ENCODE peak calls at places on chromosomes 4 and X, in eight cellular contexts. J, H, V, G, U, R, E and B are unnamed samples.

GRCh38 chr4:1207603-1208265 is 35.4 kb upstream of the SPON2 start:
- DNase-seq in E (peak; percentile 83), U (peak; percentile 75), R (no peak), G (no peak), V (no peak), J (peak; percentile 36), H (no peak), B (peak; percentile 80)

GRCh38 chr4:19614171-19614570 is 637.5 kb upstream of the SLIT2 start:
- DNase-seq in V (no peak), H (no peak), U (no peak), J (no peak), E (no peak), R (no peak), G (no peak), B (peak; percentile 29)

GRCh38 chrX:155027509-155028066 is 944 bp downstream of the FUNDC2 start:
- DNase-seq in E (no peak), H (no peak), G (no peak), J (peak; percentile 49), V (peak; percentile 73), U (no peak), R (peak; percentile 17), B (peak; percentile 76)

GRCh38 chr4:40227284-40227683 is 30.5 kb downstream of the RHOH start:
- DNase-seq in E (no peak), H (no peak), V (no peak), U (no peak), R (no peak), J (no peak), G (peak; percentile 69), B (no peak)

GRCh38 chr4:184344899-184345572 is 127.4 kb upstream of the ENPP6 start:
- DNase-seq in V (no peak), E (no peak), J (no peak), G (no peak), R (no peak), H (no peak), U (no peak), B (no peak)

GRCh38 chrX:53093177-53093655 is 726 bp upstream of the KANTR start:
- DNase-seq in R (peak; percentile 60), E (peak; percentile 94), G (peak; percentile 77), J (peak; percentile 59), V (peak; percentile 30), U (peak; percentile 81), H (peak; percentile 61), B (peak; percentile 68)

GRCh38 chr4:123659759-123660158 is 263.2 kb downstream of the SPRY1 start:
- DNase-seq in R (no peak), E (no peak), V (peak; percentile 20), H (no peak), G (no peak), J (no peak), U (no peak), B (no peak)

GRCh38 chr4:44928062-44928380 is 201.7 kb upstream of the GNPDA2 start:
- DNase-seq in H (no peak), E (no peak), R (no peak), U (no peak), J (no peak), G (no peak), V (no peak), B (no peak)

GRCh38 chr4:101621120-101621519 is 169.4 kb upstream of the BANK1 start:
- DNase-seq in H (no peak), G (no peak), V (no peak), J (peak; percentile 14), R (no peak), E (no peak), U (no peak), B (peak; percentile 57)

GRCh38 chrX:11787564-11787963 is 29.5 kb downstream of the MSL3 start:
- DNase-seq in E (peak; percentile 80), V (no peak), J (peak; percentile 53), R (peak; percentile 19), G (peak; percentile 53), H (peak; percentile 49), U (peak; percentile 41), B (peak; percentile 26)

GRCh38 chr4:176236909-176237308 is 32.1 kb downstream of the ASB5 start:
- DNase-seq in J (no peak), H (no peak), E (no peak), U (no peak), R (no peak), G (no peak), V (no peak), B (no peak)

GRCh38 chr4:124067031-124067430 is 645.5 kb downstream of the ANKRD50 start:
- DNase-seq in V (no peak), E (no peak), R (no peak), U (no peak), J (no peak), G (no peak), H (no peak), B (no peak)

GRCh38 chr4:35939746-35940145 is 304.6 kb downstream of the ARAP2 start:
- DNase-seq in U (no peak), V (no peak), R (no peak), G (no peak), H (no peak), E (no peak), J (no peak), B (no peak)

GRCh38 chrX:267771-268261 is 13.4 kb upstream of the PLCXD1 start:
- DNase-seq in H (no peak), R (peak; percentile 13), E (peak; percentile 58), G (no peak), V (no peak), J (no peak), U (no peak), B (no peak)

GRCh38 chrX:139203681-139204575 is 326.6 kb upstream of the F9 start:
- DNase-seq in R (no peak), V (no peak), U (peak; percentile 9), G (no peak), H (no peak), E (peak; percentile 82), J (no peak), B (peak; percentile 27)

GRCh38 chr4:174686826-174687225 is 142.2 kb downstream of the GLRA3 start:
- DNase-seq in G (no peak), R (no peak), J (no peak), V (no peak), H (no peak), E (no peak), U (no peak), B (no peak)

GRCh38 chrX:46255066-46255465 is 290.2 kb downstream of the ZNF674 start:
- DNase-seq in U (no peak), J (no peak), G (no peak), H (no peak), R (no peak), V (no peak), E (no peak), B (peak; percentile 31)

GRCh38 chr4:175927121-175927520 is 115.1 kb upstream of the GPM6A start:
- DNase-seq in H (no peak), E (no peak), R (no peak), V (no peak), U (no peak), G (no peak), J (peak; percentile 1), B (no peak)

GRCh38 chr4:84470204-84470785 is 28.8 kb downstream of the NKX6-1 start:
- DNase-seq in E (no peak), H (no peak), V (no peak), J (no peak), G (no peak), U (no peak), R (no peak), B (no peak)

GRCh38 chr4:185914583-185915199 is 102.7 kb upstream of the SORBS2 start:
- DNase-seq in V (no peak), G (no peak), U (no peak), R (no peak), E (no peak), H (no peak), J (no peak), B (peak; percentile 72)

GRCh38 chrX:153388722-153389459 is 12.3 kb downstream of the PNMA6E start:
- DNase-seq in G (no peak), H (no peak), R (no peak), V (no peak), E (no peak), J (no peak), U (no peak), B (no peak)

GRCh38 chr4:2132438-2132837 is 73.3 kb downstream of the NAT8L start:
- DNase-seq in J (no peak), R (no peak), H (no peak), V (no peak), G (no peak), E (no peak), U (no peak), B (no peak)

GRCh38 chrX:110381216-110381615 is 22.6 kb downstream of the RTL9 start:
- DNase-seq in R (no peak), H (no peak), G (no peak), V (no peak), U (no peak), J (peak; percentile 75), E (no peak), B (peak; percentile 58)

GRCh38 chrX:119698835-119699234 is 5.9 kb upstream of the SEPTIN6 start:
- DNase-seq in V (peak; percentile 44), U (no peak), E (no peak), G (no peak), J (peak; percentile 61), H (no peak), R (no peak), B (peak; percentile 82)

GRCh38 chr4:162838671-162839070 is 328.0 kb downstream of the NAF1 start:
- DNase-seq in H (no peak), E (no peak), G (no peak), U (no peak), J (no peak), R (no peak), V (no peak), B (no peak)

GRCh38 chrX:9911479-9911878 is 55.7 kb upstream of the CLDN34 start:
- DNase-seq in H (no peak), U (no peak), E (no peak), G (no peak), V (no peak), J (no peak), R (no peak), B (peak; percentile 40)

GRCh38 chr4:172985552-172985951 is 183.1 kb upstream of the GALNT7 start:
- DNase-seq in G (no peak), H (no peak), R (no peak), J (no peak), U (no peak), E (no peak), V (no peak), B (no peak)

GRCh38 chrX:129777218-129777768 is 2.5 kb upstream of the SASH3 start:
- DNase-seq in J (no peak), R (peak; percentile 24), V (peak; percentile 63), U (peak; percentile 47), H (peak; percentile 53), G (peak; percentile 65), E (peak; percentile 86), B (no peak)